ENCODE peak calls at places on chromosomes 12 and 14, in five cellular contexts. Z is Peyer's patch, E is lower lobe of right lung, R is endodermal cell, G is left ventricle myocardium inferior. K is an unnamed sample. For H3K4me1, the result is how much of the 10 kb centered on the place peaks cover.

GRCh38 chr12:76551482-76551888 is 8.1 kb downstream of the OSBPL8 start:
- DNase-seq in Z (no peak), E (no peak), R (no peak), G (no peak), K (no peak)

GRCh38 chr12:78062781-78063180 is 232.1 kb downstream of the NAV3 start:
- DNase-seq in Z (no peak), E (no peak), R (no peak), G (peak), K (peak)

GRCh38 chr14:71166434-71166833 is 259.2 kb downstream of the PCNX1 start:
- DNase-seq in Z (no peak), E (no peak), R (peak), G (no peak), K (no peak)

GRCh38 chr12:109115404-109115757 is 1.0 kb upstream of the ACACB start:
- DNase-seq in Z (no peak), E (no peak), R (no peak), G (no peak), K (no peak)

GRCh38 chr14:22427771-22428228 is 161.2 kb downstream of the DAD1 start:
- DNase-seq in Z (no peak), E (peak), R (peak), G (peak), K (no peak)

GRCh38 chr14:55094630-55095157 is 34.4 kb upstream of the LGALS3 start:
- DNase-seq in Z (no peak), E (no peak), R (no peak), G (no peak), K (no peak)

GRCh38 chr14:28502517-28502916 is 264.1 kb upstream of the FOXG1 start:
- DNase-seq in Z (no peak), E (no peak), R (no peak), G (no peak), K (no peak)

GRCh38 chr14:80924365-80925103 is 17.0 kb downstream of the CEP128 start:
- DNase-seq in Z (no peak), E (no peak), R (no peak), G (no peak), K (no peak)

GRCh38 chr14:73591690-73592448 is at the start of gene ACOT4:
- DNase-seq in Z (peak), E (peak), R (peak), G (peak), K (peak)

GRCh38 chr14:103818870-103819269 is 28.5 kb downstream of the PPP1R13B start:
- DNase-seq in Z (no peak), E (no peak), R (no peak), G (no peak), K (no peak)

GRCh38 chr12:95674631-95675030 is 115.9 kb downstream of the NTN4 start:
- DNase-seq in Z (no peak), E (no peak), R (no peak), G (no peak), K (no peak)

GRCh38 chr12:107670999-107671643 is 14.5 kb upstream of the PWP1 start:
- DNase-seq in Z (no peak), E (no peak), R (peak), G (no peak), K (no peak)

GRCh38 chr12:121057794-121058193 is 18.7 kb upstream of the OASL start:
- DNase-seq in Z (no peak), E (no peak), R (peak), G (no peak), K (no peak)

GRCh38 chr14:39739796-39740195 is 307.6 kb upstream of the FBXO33 start:
- DNase-seq in Z (no peak), E (peak), R (no peak), G (peak), K (no peak)

GRCh38 chr12:32618115-32618514 is 61.0 kb upstream of the DNM1L start:
- DNase-seq in Z (no peak), E (no peak), R (no peak), G (no peak), K (no peak)

GRCh38 chr14:73463411-73463810 is 5.1 kb upstream of the NUMB start:
- DNase-seq in Z (no peak), E (peak), R (peak), G (no peak), K (no peak)

GRCh38 chr12:116201908-116202307 is 75.6 kb downstream of the MED13L start:
- DNase-seq in Z (no peak), E (no peak), R (no peak), G (no peak), K (no peak)

GRCh38 chr14:68655021-68655811 is 137.7 kb downstream of the ZFP36L1 start:
- DNase-seq in Z (no peak), E (no peak), R (no peak), G (no peak), K (no peak)

GRCh38 chr14:93009471-93010117 is 86.6 kb downstream of the CHGA start:
- DNase-seq in Z (no peak), E (no peak), R (no peak), G (peak), K (no peak)

GRCh38 chr14:93010543-93011541 is 87.9 kb downstream of the CHGA start:
- DNase-seq in Z (no peak), E (no peak), R (no peak), G (no peak), K (no peak)

GRCh38 chr14:93008381-93008780 is 85.4 kb downstream of the CHGA start:
- DNase-seq in Z (no peak), E (no peak), R (no peak), G (peak), K (no peak)

GRCh38 chr14:93011650-93012317 is 88.8 kb downstream of the CHGA start:
- DNase-seq in Z (no peak), E (no peak), R (no peak), G (no peak), K (no peak)

GRCh38 chr14:93010118-93010475 is 87.1 kb downstream of the CHGA start:
- DNase-seq in Z (no peak), E (no peak), R (no peak), G (no peak), K (no peak)
- H3K4me1 ChIP-seq in Z (half or more), E (half or more), R (under half), G (half or more), K (half or more)

GRCh38 chr12:129190827-129191226 is 337.5 kb downstream of the GLT1D1 start:
- DNase-seq in Z (no peak), E (no peak), R (peak), G (no peak), K (no peak)
- H3K4me1 ChIP-seq in Z (under half), E (under half), R (under half), G (under half), K (under half)

DNA sequence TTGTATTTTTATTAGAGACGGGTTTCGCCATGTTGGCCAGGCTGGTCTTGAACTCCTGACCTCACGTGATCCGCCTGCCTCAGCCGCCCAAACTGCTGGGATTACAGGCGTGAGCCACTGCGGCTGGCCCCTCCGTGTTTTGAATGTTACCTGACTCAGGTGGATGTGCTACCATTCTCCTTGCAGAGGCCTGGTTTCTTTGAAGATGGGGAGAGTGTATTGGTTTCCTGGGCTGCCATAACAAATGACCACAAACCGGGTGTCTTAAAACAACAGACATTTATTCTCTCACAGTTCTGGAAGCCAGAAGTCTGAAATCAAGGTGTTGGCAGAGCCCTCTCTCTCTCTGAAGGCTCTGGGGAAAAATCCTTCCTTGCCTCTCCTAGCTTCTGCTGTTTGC is 98.0 kb downstream of the IRF2BPL start:
- DNase-seq in Z (no peak), E (no peak), R (no peak), G (no peak), K (no peak)
- H3K4me1 ChIP-seq in Z (under half), E (under half), R (under half), G (under half), K (under half)

DNA sequence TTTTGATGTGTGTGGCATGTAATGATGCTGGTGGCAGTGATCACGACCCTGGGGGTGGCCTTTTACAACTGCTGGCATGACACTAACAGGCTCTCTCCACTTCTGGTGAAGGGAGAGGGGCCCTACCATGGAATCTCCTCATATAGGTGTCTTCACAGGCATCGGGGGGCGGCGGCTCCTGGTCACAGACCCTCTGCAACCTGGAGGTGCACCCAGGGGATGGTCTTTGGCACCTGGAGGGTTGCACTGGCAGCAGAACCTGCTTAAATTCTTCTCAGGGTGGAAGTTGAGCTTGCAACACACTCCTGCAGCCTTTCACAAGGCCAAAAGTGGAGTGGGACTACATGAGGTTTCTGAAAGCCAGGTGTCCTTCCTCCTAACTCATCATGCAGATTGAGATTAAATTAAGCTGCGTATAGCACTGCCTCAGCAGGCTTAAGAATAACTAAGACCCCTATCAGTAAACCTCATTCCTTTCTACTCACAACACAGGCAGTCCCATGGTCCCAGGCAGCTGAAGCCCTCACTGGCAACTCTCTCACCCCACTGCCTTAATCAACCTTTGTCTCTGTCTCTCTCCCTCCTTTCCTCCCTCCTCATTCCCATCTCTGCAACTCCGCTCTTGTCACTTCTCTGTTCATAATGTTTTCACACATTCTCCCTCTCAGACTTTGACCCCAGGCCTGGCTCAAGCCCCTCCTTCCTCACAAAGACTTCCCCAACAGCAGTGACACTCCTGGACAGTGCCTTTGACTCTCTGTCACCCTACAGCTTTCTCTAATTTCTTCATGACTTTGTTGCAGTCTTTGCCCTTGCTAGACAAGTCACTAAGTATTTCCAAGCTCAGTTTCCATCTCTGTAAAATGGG is 18.9 kb downstream of the NID2 start:
- DNase-seq in Z (no peak), E (no peak), R (no peak), G (no peak), K (no peak)
- H3K4me1 ChIP-seq in Z (under half), E (under half), R (under half), G (half or more), K (half or more)

K was measured in heart left ventricle.